ENCODE peak calls at places on chromosomes 2 and 18, in six cellular contexts. Q is A549, D is endothelial cell of umbilical vein, I is body of pancreas, W is IMR-90, S is HCT116. J is an unnamed sample.
A peak's percentile ranks its signal among the peaks of the same experiment; 100 is the strongest.

GRCh38 chr2:38685116-38685735 is 19.3 kb downstream of the GALM start:
- DNase-seq in D (no peak), I (peak; percentile 29), S (no peak), W (peak; percentile 41), Q (peak; percentile 95), J (no peak)

GRCh38 chr18:4125246-4125938 is 329.7 kb downstream of the DLGAP1 start:
- DNase-seq in Q (no peak), D (no peak), S (no peak), I (no peak), W (no peak), J (no peak)

GRCh38 chr18:77167276-77167675 is 34.7 kb upstream of the MBP start:
- DNase-seq in S (no peak), D (no peak), Q (no peak), W (no peak), I (no peak), J (no peak)

GRCh38 chr2:43791035-43791434 is 17.2 kb downstream of the DYNC2LI1 start:
- DNase-seq in W (no peak), I (no peak), D (no peak), S (no peak), Q (no peak), J (no peak)

GRCh38 chr2:65055427-65056214 is 595 bp upstream of the CEP68 start:
- DNase-seq in W (no peak), S (no peak), I (no peak), Q (no peak), D (no peak), J (no peak)

GRCh38 chr18:37586641-37587225 is 21.1 kb upstream of the CELF4 start:
- DNase-seq in D (no peak), W (no peak), S (no peak), I (no peak), Q (no peak), J (no peak)

GRCh38 chr2:175010848-175011254 is 5.7 kb upstream of the CHN1 start:
- DNase-seq in Q (no peak), W (no peak), D (peak; percentile 59), S (no peak), I (no peak), J (no peak)

GRCh38 chr18:3450358-3451107 is 561 bp downstream of the TGIF1 start:
- DNase-seq in S (no peak), W (peak; percentile 73), Q (peak; percentile 72), D (peak; percentile 85), I (peak; percentile 70), J (peak; percentile 93)

GRCh38 chr18:40413160-40413559 is 1541.9 kb upstream of the PIK3C3 start:
- DNase-seq in Q (peak; percentile 0), S (no peak), W (peak; percentile 45), I (no peak), D (peak; percentile 69), J (no peak)

GRCh38 chr2:55051026-55051866 is 995 bp upstream of the RTN4 start:
- DNase-seq in W (peak; percentile 100), S (peak; percentile 99), Q (peak; percentile 96), D (peak; percentile 96), I (peak; percentile 46), J (peak; percentile 72)

GRCh38 chr2:239188536-239188935 is 212.3 kb downstream of the HDAC4 start:
- DNase-seq in W (no peak), Q (no peak), S (no peak), I (no peak), D (no peak), J (no peak)

DNA sequence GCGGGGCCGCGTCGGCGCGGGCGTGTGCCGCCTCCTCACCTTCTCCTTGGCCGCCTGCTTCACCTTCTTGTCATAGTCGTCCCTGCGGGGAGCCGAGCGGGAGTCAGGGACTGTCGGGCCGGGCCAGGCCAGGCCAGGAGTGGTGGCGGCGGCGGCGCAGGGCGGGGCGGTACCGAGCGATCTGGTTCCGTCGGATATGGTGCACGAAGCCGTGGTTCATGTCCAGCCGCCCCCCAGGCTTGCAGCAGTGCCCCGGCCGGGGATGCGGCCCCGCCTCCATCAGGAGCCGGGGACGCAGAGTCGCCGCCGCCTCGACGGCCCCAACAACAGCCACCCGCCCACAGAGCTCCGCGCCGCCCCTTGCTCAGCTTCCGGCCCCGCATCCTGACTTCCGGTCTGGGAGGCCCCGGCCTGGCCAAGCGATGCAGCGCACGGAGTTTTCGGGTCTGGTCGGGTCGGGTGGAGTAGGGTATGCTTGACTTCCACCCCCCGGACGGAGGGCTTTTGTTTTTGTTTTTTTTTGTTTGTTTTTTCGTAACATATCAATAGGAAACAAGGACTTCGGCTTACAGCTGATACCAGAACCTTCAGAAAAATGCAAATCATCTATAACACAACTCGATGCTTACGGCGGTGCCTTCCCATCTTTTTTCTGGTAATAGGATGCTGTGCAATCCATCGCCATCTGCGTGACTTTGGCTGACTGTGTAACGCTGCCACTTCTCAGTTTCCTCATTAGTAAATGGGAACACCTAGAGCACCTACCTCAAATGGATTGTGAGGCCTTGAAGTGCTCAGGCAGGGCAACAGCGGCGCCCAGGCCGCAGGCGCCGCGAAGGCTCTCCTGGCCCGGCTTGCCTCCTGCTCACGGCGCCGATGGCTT is at the start of gene C2orf68:
- DNase-seq in S (peak; percentile 81), Q (peak; percentile 94), W (peak; percentile 79), I (peak; percentile 89), D (peak; percentile 79), J (peak; percentile 93)
- TF ChIP-seq POLR2A in S (peak; percentile 93), Q (peak; percentile 79), W (peak; percentile 84), I (peak; percentile 79), D (peak; percentile 93), J (peak; percentile 81)

GRCh38 chr2:96157649-96158553 is 12.7 kb upstream of the DUSP2 start:
- DNase-seq in D (no peak), W (no peak), I (no peak), S (no peak), Q (no peak), J (peak; percentile 92)
- TF ChIP-seq POLR2A in D (no peak), W (no peak), I (no peak), S (no peak), Q (no peak), J (peak; percentile 72)

GRCh38 chr2:230130668-230131364 is 62.1 kb upstream of the SLC16A14 start:
- DNase-seq in Q (peak; percentile 42), W (peak; percentile 64), S (peak; percentile 42), I (peak; percentile 62), D (peak; percentile 74), J (no peak)
- TF ChIP-seq POLR2A in Q (no peak), W (no peak), S (no peak), I (no peak), D (no peak), J (no peak)

GRCh38 chr18:56635007-56635406 is 3.4 kb downstream of the TXNL1 start:
- DNase-seq in I (no peak), Q (no peak), W (no peak), D (no peak), S (no peak), J (no peak)

GRCh38 chr18:56637897-56638231 is 528 bp downstream of the TXNL1 start:
- DNase-seq in Q (no peak), I (no peak), D (no peak), S (no peak), W (no peak), J (peak; percentile 75)

GRCh38 chr18:56641714-56642331 is 3.4 kb upstream of the TXNL1 start:
- DNase-seq in D (peak; percentile 71), S (no peak), W (peak; percentile 81), Q (peak; percentile 13), I (no peak), J (no peak)

GRCh38 chr18:56639094-56639361 is 636 bp upstream of the TXNL1 start:
- DNase-seq in W (no peak), D (no peak), S (no peak), I (no peak), Q (no peak), J (no peak)

DNA sequence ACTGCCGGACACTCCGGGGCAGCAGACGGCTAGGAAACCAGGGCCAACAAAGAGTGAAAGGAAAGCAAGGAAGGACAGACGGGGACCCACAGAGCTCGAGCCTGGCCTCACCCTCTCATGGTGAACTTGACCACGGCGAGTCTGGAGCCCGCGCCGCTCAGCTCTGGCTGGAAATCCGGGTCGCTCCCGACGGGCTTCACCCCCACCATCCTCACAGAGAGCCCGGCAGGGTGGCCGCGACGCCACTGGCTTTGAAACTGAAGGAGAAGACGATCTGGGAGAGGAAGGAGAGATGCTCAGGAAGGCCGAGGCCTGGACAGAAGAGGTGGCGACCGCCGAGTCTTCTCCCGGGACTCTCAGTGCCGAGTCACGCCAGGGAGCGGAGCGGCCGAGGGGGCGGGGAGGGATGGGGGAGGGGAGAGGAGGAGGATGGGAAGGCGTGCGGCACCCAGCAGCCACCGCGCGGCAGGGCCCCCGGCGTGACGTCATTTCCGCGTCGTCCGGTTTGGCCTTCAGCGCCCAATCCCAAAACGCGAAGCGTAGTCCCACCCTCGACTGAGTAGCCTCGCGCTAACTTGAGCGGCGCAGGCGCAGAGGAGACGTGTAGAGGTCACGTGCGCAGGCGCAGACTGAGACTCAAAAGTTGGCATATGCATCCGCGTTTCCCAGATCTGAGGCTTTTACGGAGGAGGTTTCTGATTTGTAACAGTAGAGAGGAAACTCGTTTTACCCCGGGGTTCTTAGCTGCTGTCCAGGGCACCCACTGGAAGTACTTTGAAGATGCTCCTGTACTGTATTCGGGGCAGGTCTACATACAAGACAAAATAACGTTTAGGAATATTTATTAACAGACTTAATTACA is at the start of gene TXNL1:
- DNase-seq in S (peak; percentile 95), W (peak; percentile 99), D (peak; percentile 99), Q (peak; percentile 97), I (peak; percentile 100), J (peak; percentile 100)
- TF ChIP-seq POLR2A in S (peak; percentile 76), W (peak; percentile 96), D (peak; percentile 93), Q (peak; percentile 51), I (peak; percentile 95), J (peak; percentile 78)

DNA sequence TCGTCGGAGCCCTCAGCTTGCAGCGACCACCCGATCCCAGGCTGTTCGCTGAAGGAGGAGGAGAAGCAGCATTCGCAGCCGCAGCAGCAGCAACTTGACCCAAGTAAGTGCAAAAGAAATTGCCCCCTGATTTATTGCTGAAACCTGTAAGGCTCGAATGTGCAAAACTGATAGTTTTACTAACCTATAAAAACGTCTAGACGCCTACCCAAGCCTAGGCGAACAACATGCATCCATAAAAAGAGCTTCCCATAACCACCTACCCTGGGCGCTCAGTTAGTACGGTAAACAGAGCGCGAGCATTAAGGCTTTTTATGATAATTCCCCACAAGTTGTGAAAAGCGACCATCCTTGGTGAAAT is 944 bp downstream of the HOXD9 start:
- DNase-seq in S (no peak), I (no peak), Q (no peak), W (no peak), D (no peak), J (no peak)
- TF ChIP-seq POLR2A in S (no peak), I (no peak), Q (no peak), W (no peak), D (no peak), J (no peak)

GRCh38 chr18:44805176-44805575 is 124.5 kb downstream of the SETBP1 start:
- DNase-seq in I (no peak), W (no peak), D (no peak), S (no peak), Q (no peak), J (no peak)

GRCh38 chr18:44801796-44802195 is 121.1 kb downstream of the SETBP1 start:
- DNase-seq in D (no peak), Q (no peak), I (no peak), S (no peak), W (no peak), J (no peak)

GRCh38 chr18:44804033-44804432 is 123.3 kb downstream of the SETBP1 start:
- DNase-seq in Q (no peak), I (no peak), W (no peak), S (no peak), D (no peak), J (no peak)

GRCh38 chr18:44802508-44802907 is 121.8 kb downstream of the SETBP1 start:
- DNase-seq in I (no peak), D (no peak), S (no peak), W (peak; percentile 9), Q (no peak), J (no peak)

GRCh38 chr18:44803019-44803650 is 122.4 kb downstream of the SETBP1 start:
- DNase-seq in I (peak; percentile 64), Q (no peak), D (no peak), W (peak; percentile 53), S (no peak), J (no peak)
- TF ChIP-seq POLR2A in I (peak; percentile 57), Q (no peak), D (no peak), W (no peak), S (no peak), J (no peak)